ENCODE peak calls at places on chromosome 19, in seven cellular contexts. Y is A673, U is esophagus squamous epithelium, C is H9, J is ascending aorta, K is right atrium auricular region, X is uterus. P is an unnamed sample.
A peak's percentile ranks its signal among the peaks of the same experiment; 100 is the strongest.

GRCh38 chr19:16445238-16446107 is 26.3 kb downstream of the EPS15L1 start:
- DNase-seq in Y (no peak), U (no peak), C (no peak), J (no peak), K (no peak), X (no peak), P (no peak)

GRCh38 chr19:45104658-45105384 is 11.8 kb downstream of the PPP1R37 start:
- DNase-seq in Y (no peak), U (no peak), C (no peak), J (no peak), K (no peak), X (no peak), P (no peak)

GRCh38 chr19:58538257-58539168 is 5.4 kb upstream of the TRIM28 start:
- DNase-seq in Y (peak; percentile 71), U (no peak), C (peak; percentile 94), J (no peak), K (no peak), X (no peak), P (no peak)

GRCh38 chr19:35501684-35502083 is 11.4 kb upstream of the KRTDAP start:
- DNase-seq in Y (no peak), U (no peak), C (no peak), J (no peak), K (no peak), X (no peak), P (no peak)

GRCh38 chr19:58261600-58261967 is 17.2 kb upstream of the ZNF8 start:
- DNase-seq in Y (no peak), U (no peak), C (no peak), J (no peak), K (no peak), X (no peak), P (no peak)

GRCh38 chr19:45506991-45507863 is at the start of gene VASP:
- DNase-seq in Y (peak; percentile 95), U (peak; percentile 48), C (peak; percentile 91), J (peak; percentile 74), K (peak; percentile 87), X (peak; percentile 85), P (peak; percentile 92)

GRCh38 chr19:7267792-7268736 is 26.1 kb downstream of the INSR start:
- DNase-seq in Y (no peak), U (no peak), C (no peak), J (no peak), K (no peak), X (no peak), P (peak; percentile 33)

GRCh38 chr19:5621945-5622464 is 571 bp downstream of the SAFB2 start:
- DNase-seq in Y (no peak), U (no peak), C (no peak), J (no peak), K (no peak), X (peak; percentile 38), P (no peak)

GRCh38 chr19:6220385-6221191 is 59.2 kb downstream of the MLLT1 start:
- DNase-seq in Y (no peak), U (no peak), C (no peak), J (no peak), K (peak; percentile 85), X (peak; percentile 66), P (peak; percentile 60)

GRCh38 chr19:16285769-16286564 is 38.7 kb upstream of the KLF2 start:
- DNase-seq in Y (peak; percentile 46), U (no peak), C (no peak), J (no peak), K (no peak), X (peak; percentile 32), P (no peak)

GRCh38 chr19:29893606-29894284 is 48.3 kb upstream of the URI1 start:
- DNase-seq in Y (no peak), U (no peak), C (no peak), J (no peak), K (no peak), X (no peak), P (no peak)

GRCh38 chr19:16034180-16034579 is 42.1 kb upstream of the TPM4 start:
- DNase-seq in Y (no peak), U (no peak), C (no peak), J (no peak), K (no peak), X (no peak), P (no peak)

GRCh38 chr19:4441994-4442845 is 15.4 kb downstream of the UBXN6 start:
- DNase-seq in Y (no peak), U (no peak), C (no peak), J (no peak), K (no peak), X (no peak), P (no peak)

GRCh38 chr19:19749332-19750130 is 16.6 kb upstream of the ZNF14 start:
- DNase-seq in Y (no peak), U (no peak), C (no peak), J (no peak), K (peak; percentile 46), X (no peak), P (peak; percentile 21)

GRCh38 chr19:1944088-1944915 is 3.3 kb downstream of the CSNK1G2 start:
- DNase-seq in Y (no peak), U (no peak), C (no peak), J (no peak), K (no peak), X (no peak), P (no peak)
- H3K9me3 ChIP-seq in Y (no peaks in the 10 kb centered on the region), U (no peaks in the 10 kb centered on the region), C (no peaks in the 10 kb centered on the region), J (no peaks in the 10 kb centered on the region), K (no peaks in the 10 kb centered on the region), X (no peaks in the 10 kb centered on the region), P (no peaks in the 10 kb centered on the region)

DNA sequence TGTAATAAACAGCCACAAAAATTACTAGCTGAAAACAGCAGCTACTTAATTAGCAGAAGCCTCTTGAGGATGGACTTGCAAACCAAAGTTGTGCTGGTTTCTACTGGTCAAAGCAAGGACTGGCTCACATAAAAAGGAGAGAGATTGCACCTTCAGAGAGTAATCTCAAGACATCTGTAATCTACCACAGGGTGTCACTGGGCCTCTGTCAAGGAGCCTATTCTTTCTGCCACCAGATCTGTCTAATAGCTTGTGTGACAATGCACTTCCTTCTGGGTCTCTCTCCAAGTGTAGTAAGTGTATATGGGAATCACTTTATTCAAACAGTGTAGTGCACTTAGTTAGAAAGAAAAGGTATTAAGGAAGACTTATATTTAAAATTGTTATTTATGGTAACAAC is 24.4 kb upstream of the ZNF561 start:
- DNase-seq in Y (peak; percentile 37), U (no peak), C (no peak), J (no peak), K (no peak), X (no peak), P (no peak)
- TF ChIP-seq CTCF in Y (peak; percentile 35), U (no peak), C (no peak), J (no peak), K (no peak), X (no peak), P (no peak)

GRCh38 chr19:18473003-18473705 is 35.2 kb upstream of the ISYNA1 start:
- DNase-seq in Y (no peak), U (no peak), C (no peak), J (no peak), K (no peak), X (no peak), P (no peak)
- H3K4me1 ChIP-seq in Y (peaks cover 6% of the 10 kb centered on the region), U (peaks cover 21% of the 10 kb centered on the region), C (no peaks in the 10 kb centered on the region), J (peaks cover 9% of the 10 kb centered on the region), K (peaks cover 57% of the 10 kb centered on the region), X (no peaks in the 10 kb centered on the region), P (no peaks in the 10 kb centered on the region)

GRCh38 chr19:51970718-51971117 is 15.9 kb downstream of the ZNF350 start:
- DNase-seq in Y (no peak), U (no peak), C (no peak), J (no peak), K (no peak), X (no peak), P (no peak)

GRCh38 chr19:51959791-51960190 is 26.8 kb downstream of the ZNF350 start:
- DNase-seq in Y (no peak), U (no peak), C (no peak), J (no peak), K (no peak), X (no peak), P (no peak)

DNA sequence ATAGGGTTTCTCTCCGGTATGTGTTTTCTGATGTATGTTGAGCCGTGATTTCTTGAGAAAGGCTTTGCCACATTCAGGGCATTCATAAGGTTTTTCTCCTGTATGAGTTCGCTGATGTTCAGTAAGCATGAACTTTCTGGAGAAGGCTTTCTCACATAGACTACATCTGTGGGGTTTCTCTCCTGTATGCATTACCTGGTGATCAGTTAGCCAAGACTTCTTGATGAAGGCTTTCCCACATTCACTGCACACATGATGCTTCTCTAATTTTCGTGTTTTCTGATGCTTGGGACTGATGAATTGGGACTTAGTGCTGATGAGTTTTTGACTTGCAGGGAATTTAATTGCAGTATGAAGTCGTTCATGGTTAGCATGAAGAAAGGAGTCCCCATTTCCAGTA is 21.1 kb downstream of the ZNF350 start:
- DNase-seq in Y (no peak), U (no peak), C (no peak), J (no peak), K (no peak), X (no peak), P (no peak)
- H3K9me3 ChIP-seq in Y (peaks cover 38% of the 10 kb centered on the region), U (peaks cover 12% of the 10 kb centered on the region), C (peaks cover 37% of the 10 kb centered on the region), J (peaks cover 100% of the 10 kb centered on the region), K (peaks cover 87% of the 10 kb centered on the region), X (peaks cover 5% of the 10 kb centered on the region), P (peaks cover 9% of the 10 kb centered on the region)

DNA sequence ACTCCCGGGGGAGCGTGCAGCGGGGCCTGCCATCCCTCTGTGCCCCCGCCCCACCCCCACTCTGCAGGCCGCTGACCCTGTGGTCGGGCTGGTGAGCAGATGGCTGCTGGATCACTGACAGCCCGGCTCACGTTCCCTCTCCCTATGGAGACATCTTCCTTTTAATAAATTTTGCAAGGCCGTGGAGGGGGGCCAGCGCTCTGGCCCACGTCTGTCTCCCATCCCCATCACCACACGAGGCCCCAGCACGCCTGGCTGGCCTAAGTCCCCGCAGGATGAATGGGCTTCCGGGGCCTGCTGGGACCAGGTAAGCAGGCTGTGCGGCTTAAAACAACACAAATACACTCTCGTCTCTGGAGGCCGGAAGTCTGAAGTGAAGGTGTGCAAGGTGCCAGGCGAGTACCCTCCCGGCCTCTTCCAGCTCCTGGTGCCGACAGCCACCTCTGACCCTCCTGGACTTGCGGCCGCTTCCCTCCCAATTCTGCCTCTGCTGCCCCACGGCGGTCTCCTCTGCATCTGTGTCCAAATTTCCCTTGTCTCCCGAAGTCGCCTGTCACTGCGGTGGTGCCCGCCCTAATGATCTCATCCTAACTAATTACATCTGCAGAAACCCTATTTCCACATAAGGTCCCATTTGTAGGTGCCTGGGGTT is 8.3 kb upstream of the PTBP1 start:
- DNase-seq in Y (no peak), U (no peak), C (peak; percentile 72), J (no peak), K (no peak), X (no peak), P (no peak)
- TF ChIP-seq CTCF in Y (no peak), U (no peak), C (no peak), J (no peak), K (no peak), X (no peak), P (no peak)

P was measured in lung.